ENCODE peak calls at places on chromosome 22, in seven cellular contexts. One of them, this sample, is unnamed.

GRCh38 chr22:31039393-31039792 is 41.7 kb upstream of the SMTN start:
- DNase-seq in KBM-7: no peak
- DNase-seq in adipocyte: peak
- DNase-seq in stimulated activated CD8-positive, alpha-beta memory T cell treated with anti-CD3 and anti-CD28 coated beads, Interleukin-15, amount 100 ng/mL, for 1 hour: no peak
- DNase-seq in naive thymus-derived CD4-positive, alpha-beta T cell: no peak
- DNase-seq in NCI-H187: no peak
- DNase-seq in activated CD4-positive, CD25-positive, alpha-beta regulatory T cell: no peak
- DNase-seq in this sample: peak

GRCh38 chr22:31748490-31748889 is 1.4 kb downstream of the PRR14L start:
- DNase-seq in activated CD4-positive, CD25-positive, alpha-beta regulatory T cell: no peak
- DNase-seq in naive thymus-derived CD4-positive, alpha-beta T cell: no peak
- DNase-seq in adipocyte: peak
- DNase-seq in NCI-H187: no peak
- DNase-seq in stimulated activated CD8-positive, alpha-beta memory T cell treated with anti-CD3 and anti-CD28 coated beads, Interleukin-15, amount 100 ng/mL, for 1 hour: no peak
- DNase-seq in KBM-7: no peak
- DNase-seq in this sample: no peak

GRCh38 chr22:45776313-45776585 is 104.6 kb downstream of the ATXN10 start:
- DNase-seq in KBM-7: no peak
- DNase-seq in activated CD4-positive, CD25-positive, alpha-beta regulatory T cell: no peak
- DNase-seq in adipocyte: no peak
- DNase-seq in naive thymus-derived CD4-positive, alpha-beta T cell: no peak
- DNase-seq in stimulated activated CD8-positive, alpha-beta memory T cell treated with anti-CD3 and anti-CD28 coated beads, Interleukin-15, amount 100 ng/mL, for 1 hour: no peak
- DNase-seq in NCI-H187: no peak
- DNase-seq in this sample: no peak

GRCh38 chr22:23166038-23166831 is 14.1 kb upstream of the BCR start:
- DNase-seq in stimulated activated CD8-positive, alpha-beta memory T cell treated with anti-CD3 and anti-CD28 coated beads, Interleukin-15, amount 100 ng/mL, for 1 hour: no peak
- DNase-seq in NCI-H187: no peak
- DNase-seq in naive thymus-derived CD4-positive, alpha-beta T cell: no peak
- DNase-seq in activated CD4-positive, CD25-positive, alpha-beta regulatory T cell: no peak
- DNase-seq in adipocyte: no peak
- DNase-seq in KBM-7: no peak
- DNase-seq in this sample: no peak

GRCh38 chr22:28822930-28823481 is 22.6 kb upstream of the XBP1 start:
- DNase-seq in activated CD4-positive, CD25-positive, alpha-beta regulatory T cell: no peak
- DNase-seq in KBM-7: peak
- DNase-seq in NCI-H187: peak
- DNase-seq in adipocyte: no peak
- DNase-seq in naive thymus-derived CD4-positive, alpha-beta T cell: no peak
- DNase-seq in stimulated activated CD8-positive, alpha-beta memory T cell treated with anti-CD3 and anti-CD28 coated beads, Interleukin-15, amount 100 ng/mL, for 1 hour: no peak
- DNase-seq in this sample: no peak

GRCh38 chr22:10781571-10782403 is 4746.2 kb upstream of the OR11H1 start:
- DNase-seq in naive thymus-derived CD4-positive, alpha-beta T cell: no peak
- DNase-seq in stimulated activated CD8-positive, alpha-beta memory T cell treated with anti-CD3 and anti-CD28 coated beads, Interleukin-15, amount 100 ng/mL, for 1 hour: no peak
- DNase-seq in activated CD4-positive, CD25-positive, alpha-beta regulatory T cell: no peak
- DNase-seq in KBM-7: no peak
- DNase-seq in adipocyte: no peak
- DNase-seq in NCI-H187: no peak
- DNase-seq in this sample: peak

GRCh38 chr22:50255099-50255498 is 4.0 kb upstream of the HDAC10 start:
- DNase-seq in naive thymus-derived CD4-positive, alpha-beta T cell: no peak
- DNase-seq in adipocyte: no peak
- DNase-seq in KBM-7: no peak
- DNase-seq in NCI-H187: no peak
- DNase-seq in stimulated activated CD8-positive, alpha-beta memory T cell treated with anti-CD3 and anti-CD28 coated beads, Interleukin-15, amount 100 ng/mL, for 1 hour: no peak
- DNase-seq in activated CD4-positive, CD25-positive, alpha-beta regulatory T cell: no peak
- DNase-seq in this sample: no peak

GRCh38 chr22:36860821-36861659 is at the start of gene NCF4:
- DNase-seq in KBM-7: peak
- DNase-seq in stimulated activated CD8-positive, alpha-beta memory T cell treated with anti-CD3 and anti-CD28 coated beads, Interleukin-15, amount 100 ng/mL, for 1 hour: no peak
- DNase-seq in activated CD4-positive, CD25-positive, alpha-beta regulatory T cell: peak
- DNase-seq in NCI-H187: no peak
- DNase-seq in adipocyte: no peak
- DNase-seq in naive thymus-derived CD4-positive, alpha-beta T cell: peak
- DNase-seq in this sample: no peak

GRCh38 chr22:46104881-46105493 is 45.3 kb upstream of the PPARA start:
- DNase-seq in activated CD4-positive, CD25-positive, alpha-beta regulatory T cell: no peak
- DNase-seq in stimulated activated CD8-positive, alpha-beta memory T cell treated with anti-CD3 and anti-CD28 coated beads, Interleukin-15, amount 100 ng/mL, for 1 hour: no peak
- DNase-seq in NCI-H187: no peak
- DNase-seq in KBM-7: no peak
- DNase-seq in adipocyte: no peak
- DNase-seq in naive thymus-derived CD4-positive, alpha-beta T cell: no peak
- DNase-seq in this sample: no peak

GRCh38 chr22:39488563-39489083 is 13.5 kb upstream of the MIEF1 start:
- DNase-seq in activated CD4-positive, CD25-positive, alpha-beta regulatory T cell: no peak
- DNase-seq in NCI-H187: no peak
- DNase-seq in stimulated activated CD8-positive, alpha-beta memory T cell treated with anti-CD3 and anti-CD28 coated beads, Interleukin-15, amount 100 ng/mL, for 1 hour: no peak
- DNase-seq in KBM-7: no peak
- DNase-seq in naive thymus-derived CD4-positive, alpha-beta T cell: no peak
- DNase-seq in adipocyte: no peak
- DNase-seq in this sample: no peak

GRCh38 chr22:49550766-49551362 is 276.8 kb downstream of the BRD1 start:
- DNase-seq in stimulated activated CD8-positive, alpha-beta memory T cell treated with anti-CD3 and anti-CD28 coated beads, Interleukin-15, amount 100 ng/mL, for 1 hour: no peak
- DNase-seq in activated CD4-positive, CD25-positive, alpha-beta regulatory T cell: no peak
- DNase-seq in naive thymus-derived CD4-positive, alpha-beta T cell: no peak
- DNase-seq in adipocyte: no peak
- DNase-seq in KBM-7: no peak
- DNase-seq in NCI-H187: no peak
- DNase-seq in this sample: no peak

GRCh38 chr22:22933100-22933806 is 45.6 kb downstream of the IGLL5 start:
- DNase-seq in NCI-H187: no peak
- DNase-seq in stimulated activated CD8-positive, alpha-beta memory T cell treated with anti-CD3 and anti-CD28 coated beads, Interleukin-15, amount 100 ng/mL, for 1 hour: no peak
- DNase-seq in adipocyte: no peak
- DNase-seq in activated CD4-positive, CD25-positive, alpha-beta regulatory T cell: no peak
- DNase-seq in naive thymus-derived CD4-positive, alpha-beta T cell: no peak
- DNase-seq in KBM-7: no peak
- DNase-seq in this sample: no peak

GRCh38 chr22:49811014-49811791 is 16.5 kb downstream of the BRD1 start:
- DNase-seq in KBM-7: peak
- DNase-seq in stimulated activated CD8-positive, alpha-beta memory T cell treated with anti-CD3 and anti-CD28 coated beads, Interleukin-15, amount 100 ng/mL, for 1 hour: no peak
- DNase-seq in NCI-H187: no peak
- DNase-seq in activated CD4-positive, CD25-positive, alpha-beta regulatory T cell: no peak
- DNase-seq in naive thymus-derived CD4-positive, alpha-beta T cell: no peak
- DNase-seq in adipocyte: no peak
- DNase-seq in this sample: no peak

GRCh38 chr22:40415531-40416266 is 45.3 kb downstream of the SGSM3 start:
- DNase-seq in naive thymus-derived CD4-positive, alpha-beta T cell: no peak
- DNase-seq in stimulated activated CD8-positive, alpha-beta memory T cell treated with anti-CD3 and anti-CD28 coated beads, Interleukin-15, amount 100 ng/mL, for 1 hour: no peak
- DNase-seq in adipocyte: no peak
- DNase-seq in NCI-H187: no peak
- DNase-seq in KBM-7: peak
- DNase-seq in activated CD4-positive, CD25-positive, alpha-beta regulatory T cell: no peak
- DNase-seq in this sample: no peak

GRCh38 chr22:24553597-24554315 is 1.2 kb downstream of the GUCD1 start:
- DNase-seq in adipocyte: peak
- DNase-seq in stimulated activated CD8-positive, alpha-beta memory T cell treated with anti-CD3 and anti-CD28 coated beads, Interleukin-15, amount 100 ng/mL, for 1 hour: no peak
- DNase-seq in activated CD4-positive, CD25-positive, alpha-beta regulatory T cell: no peak
- DNase-seq in KBM-7: no peak
- DNase-seq in naive thymus-derived CD4-positive, alpha-beta T cell: no peak
- DNase-seq in NCI-H187: no peak
- DNase-seq in this sample: peak

GRCh38 chr22:49764151-49764581 is 63.5 kb downstream of the BRD1 start:
- DNase-seq in NCI-H187: no peak
- DNase-seq in adipocyte: no peak
- DNase-seq in KBM-7: no peak
- DNase-seq in naive thymus-derived CD4-positive, alpha-beta T cell: peak
- DNase-seq in activated CD4-positive, CD25-positive, alpha-beta regulatory T cell: no peak
- DNase-seq in stimulated activated CD8-positive, alpha-beta memory T cell treated with anti-CD3 and anti-CD28 coated beads, Interleukin-15, amount 100 ng/mL, for 1 hour: no peak
- DNase-seq in this sample: peak

GRCh38 chr22:28030442-28030841 is 111.4 kb upstream of the PITPNB start:
- DNase-seq in activated CD4-positive, CD25-positive, alpha-beta regulatory T cell: no peak
- DNase-seq in stimulated activated CD8-positive, alpha-beta memory T cell treated with anti-CD3 and anti-CD28 coated beads, Interleukin-15, amount 100 ng/mL, for 1 hour: no peak
- DNase-seq in naive thymus-derived CD4-positive, alpha-beta T cell: no peak
- DNase-seq in KBM-7: no peak
- DNase-seq in NCI-H187: no peak
- DNase-seq in adipocyte: no peak
- DNase-seq in this sample: no peak

GRCh38 chr22:48261706-48262105 is 1499.3 kb downstream of the TBC1D22A start:
- DNase-seq in naive thymus-derived CD4-positive, alpha-beta T cell: no peak
- DNase-seq in stimulated activated CD8-positive, alpha-beta memory T cell treated with anti-CD3 and anti-CD28 coated beads, Interleukin-15, amount 100 ng/mL, for 1 hour: no peak
- DNase-seq in NCI-H187: no peak
- DNase-seq in activated CD4-positive, CD25-positive, alpha-beta regulatory T cell: no peak
- DNase-seq in KBM-7: no peak
- DNase-seq in adipocyte: no peak
- DNase-seq in this sample: no peak

GRCh38 chr22:32123657-32124056 is 35.4 kb downstream of the C22orf42 start:
- DNase-seq in stimulated activated CD8-positive, alpha-beta memory T cell treated with anti-CD3 and anti-CD28 coated beads, Interleukin-15, amount 100 ng/mL, for 1 hour: no peak
- DNase-seq in NCI-H187: no peak
- DNase-seq in KBM-7: no peak
- DNase-seq in activated CD4-positive, CD25-positive, alpha-beta regulatory T cell: no peak
- DNase-seq in adipocyte: no peak
- DNase-seq in naive thymus-derived CD4-positive, alpha-beta T cell: no peak
- DNase-seq in this sample: no peak

GRCh38 chr22:49296561-49296960 is 531.1 kb downstream of the BRD1 start:
- DNase-seq in stimulated activated CD8-positive, alpha-beta memory T cell treated with anti-CD3 and anti-CD28 coated beads, Interleukin-15, amount 100 ng/mL, for 1 hour: no peak
- DNase-seq in naive thymus-derived CD4-positive, alpha-beta T cell: no peak
- DNase-seq in NCI-H187: no peak
- DNase-seq in KBM-7: no peak
- DNase-seq in activated CD4-positive, CD25-positive, alpha-beta regulatory T cell: no peak
- DNase-seq in adipocyte: no peak
- DNase-seq in this sample: no peak

GRCh38 chr22:49553518-49554295 is 274.0 kb downstream of the BRD1 start:
- DNase-seq in NCI-H187: no peak
- DNase-seq in KBM-7: no peak
- DNase-seq in activated CD4-positive, CD25-positive, alpha-beta regulatory T cell: no peak
- DNase-seq in naive thymus-derived CD4-positive, alpha-beta T cell: no peak
- DNase-seq in stimulated activated CD8-positive, alpha-beta memory T cell treated with anti-CD3 and anti-CD28 coated beads, Interleukin-15, amount 100 ng/mL, for 1 hour: no peak
- DNase-seq in adipocyte: no peak
- DNase-seq in this sample: no peak

GRCh38 chr22:22906907-22907550 is 19.4 kb downstream of the IGLL5 start:
- DNase-seq in KBM-7: no peak
- DNase-seq in adipocyte: no peak
- DNase-seq in NCI-H187: no peak
- DNase-seq in activated CD4-positive, CD25-positive, alpha-beta regulatory T cell: no peak
- DNase-seq in stimulated activated CD8-positive, alpha-beta memory T cell treated with anti-CD3 and anti-CD28 coated beads, Interleukin-15, amount 100 ng/mL, for 1 hour: no peak
- DNase-seq in naive thymus-derived CD4-positive, alpha-beta T cell: no peak
- DNase-seq in this sample: no peak

GRCh38 chr22:23257889-23258825 is 77.8 kb downstream of the BCR start:
- DNase-seq in activated CD4-positive, CD25-positive, alpha-beta regulatory T cell: no peak
- DNase-seq in KBM-7: no peak
- DNase-seq in naive thymus-derived CD4-positive, alpha-beta T cell: no peak
- DNase-seq in stimulated activated CD8-positive, alpha-beta memory T cell treated with anti-CD3 and anti-CD28 coated beads, Interleukin-15, amount 100 ng/mL, for 1 hour: no peak
- DNase-seq in NCI-H187: no peak
- DNase-seq in adipocyte: no peak
- DNase-seq in this sample: no peak

GRCh38 chr22:45475876-45476514 is 26.7 kb upstream of the FBLN1 start:
- DNase-seq in activated CD4-positive, CD25-positive, alpha-beta regulatory T cell: no peak
- DNase-seq in NCI-H187: no peak
- DNase-seq in KBM-7: no peak
- DNase-seq in naive thymus-derived CD4-positive, alpha-beta T cell: no peak
- DNase-seq in stimulated activated CD8-positive, alpha-beta memory T cell treated with anti-CD3 and anti-CD28 coated beads, Interleukin-15, amount 100 ng/mL, for 1 hour: no peak
- DNase-seq in adipocyte: no peak
- DNase-seq in this sample: no peak

GRCh38 chr22:44782286-44782830 is 30.0 kb downstream of the ARHGAP8 start:
- DNase-seq in KBM-7: no peak
- DNase-seq in activated CD4-positive, CD25-positive, alpha-beta regulatory T cell: no peak
- DNase-seq in NCI-H187: no peak
- DNase-seq in adipocyte: no peak
- DNase-seq in naive thymus-derived CD4-positive, alpha-beta T cell: no peak
- DNase-seq in stimulated activated CD8-positive, alpha-beta memory T cell treated with anti-CD3 and anti-CD28 coated beads, Interleukin-15, amount 100 ng/mL, for 1 hour: no peak
- DNase-seq in this sample: no peak

GRCh38 chr22:41557401-41558240 is 3.2 kb upstream of the CSDC2 start:
- DNase-seq in KBM-7: no peak
- DNase-seq in naive thymus-derived CD4-positive, alpha-beta T cell: no peak
- DNase-seq in stimulated activated CD8-positive, alpha-beta memory T cell treated with anti-CD3 and anti-CD28 coated beads, Interleukin-15, amount 100 ng/mL, for 1 hour: no peak
- DNase-seq in adipocyte: peak
- DNase-seq in activated CD4-positive, CD25-positive, alpha-beta regulatory T cell: no peak
- DNase-seq in NCI-H187: no peak
- DNase-seq in this sample: peak

GRCh38 chr22:29782061-29782845 is 15.1 kb downstream of the UQCR10 start:
- DNase-seq in adipocyte: no peak
- DNase-seq in activated CD4-positive, CD25-positive, alpha-beta regulatory T cell: no peak
- DNase-seq in naive thymus-derived CD4-positive, alpha-beta T cell: no peak
- DNase-seq in stimulated activated CD8-positive, alpha-beta memory T cell treated with anti-CD3 and anti-CD28 coated beads, Interleukin-15, amount 100 ng/mL, for 1 hour: no peak
- DNase-seq in KBM-7: no peak
- DNase-seq in NCI-H187: no peak
- DNase-seq in this sample: peak

GRCh38 chr22:38228326-38228872 is 26.6 kb downstream of the MAFF start:
- DNase-seq in adipocyte: peak
- DNase-seq in NCI-H187: no peak
- DNase-seq in stimulated activated CD8-positive, alpha-beta memory T cell treated with anti-CD3 and anti-CD28 coated beads, Interleukin-15, amount 100 ng/mL, for 1 hour: no peak
- DNase-seq in naive thymus-derived CD4-positive, alpha-beta T cell: no peak
- DNase-seq in activated CD4-positive, CD25-positive, alpha-beta regulatory T cell: no peak
- DNase-seq in KBM-7: no peak
- DNase-seq in this sample: no peak

GRCh38 chr22:24937114-24937513 is 9.4 kb downstream of the LHFPL7 start:
- DNase-seq in adipocyte: peak
- DNase-seq in naive thymus-derived CD4-positive, alpha-beta T cell: no peak
- DNase-seq in NCI-H187: no peak
- DNase-seq in activated CD4-positive, CD25-positive, alpha-beta regulatory T cell: no peak
- DNase-seq in KBM-7: peak
- DNase-seq in stimulated activated CD8-positive, alpha-beta memory T cell treated with anti-CD3 and anti-CD28 coated beads, Interleukin-15, amount 100 ng/mL, for 1 hour: no peak
- DNase-seq in this sample: peak

GRCh38 chr22:45518580-45518991 is 15.9 kb downstream of the FBLN1 start:
- DNase-seq in naive thymus-derived CD4-positive, alpha-beta T cell: no peak
- DNase-seq in NCI-H187: no peak
- DNase-seq in stimulated activated CD8-positive, alpha-beta memory T cell treated with anti-CD3 and anti-CD28 coated beads, Interleukin-15, amount 100 ng/mL, for 1 hour: no peak
- DNase-seq in activated CD4-positive, CD25-positive, alpha-beta regulatory T cell: no peak
- DNase-seq in KBM-7: no peak
- DNase-seq in adipocyte: no peak
- DNase-seq in this sample: peak

GRCh38 chr22:50085211-50085999 is at the start of gene MLC1:
- DNase-seq in KBM-7: peak
- DNase-seq in stimulated activated CD8-positive, alpha-beta memory T cell treated with anti-CD3 and anti-CD28 coated beads, Interleukin-15, amount 100 ng/mL, for 1 hour: no peak
- DNase-seq in adipocyte: peak
- DNase-seq in NCI-H187: no peak
- DNase-seq in activated CD4-positive, CD25-positive, alpha-beta regulatory T cell: no peak
- DNase-seq in naive thymus-derived CD4-positive, alpha-beta T cell: no peak
- DNase-seq in this sample: no peak

GRCh38 chr22:41922336-41922735 is 4.3 kb downstream of the TNFRSF13C start:
- DNase-seq in naive thymus-derived CD4-positive, alpha-beta T cell: no peak
- DNase-seq in adipocyte: no peak
- DNase-seq in NCI-H187: no peak
- DNase-seq in activated CD4-positive, CD25-positive, alpha-beta regulatory T cell: no peak
- DNase-seq in KBM-7: no peak
- DNase-seq in stimulated activated CD8-positive, alpha-beta memory T cell treated with anti-CD3 and anti-CD28 coated beads, Interleukin-15, amount 100 ng/mL, for 1 hour: no peak
- DNase-seq in this sample: no peak

GRCh38 chr22:45891021-45891421 is 85.9 kb downstream of the WNT7B start:
- DNase-seq in stimulated activated CD8-positive, alpha-beta memory T cell treated with anti-CD3 and anti-CD28 coated beads, Interleukin-15, amount 100 ng/mL, for 1 hour: no peak
- DNase-seq in NCI-H187: no peak
- DNase-seq in naive thymus-derived CD4-positive, alpha-beta T cell: no peak
- DNase-seq in activated CD4-positive, CD25-positive, alpha-beta regulatory T cell: no peak
- DNase-seq in KBM-7: no peak
- DNase-seq in adipocyte: no peak
- DNase-seq in this sample: no peak

GRCh38 chr22:48320671-48321515 is 1506.8 kb downstream of the BRD1 start:
- DNase-seq in NCI-H187: no peak
- DNase-seq in stimulated activated CD8-positive, alpha-beta memory T cell treated with anti-CD3 and anti-CD28 coated beads, Interleukin-15, amount 100 ng/mL, for 1 hour: no peak
- DNase-seq in adipocyte: no peak
- DNase-seq in naive thymus-derived CD4-positive, alpha-beta T cell: no peak
- DNase-seq in activated CD4-positive, CD25-positive, alpha-beta regulatory T cell: no peak
- DNase-seq in KBM-7: no peak
- DNase-seq in this sample: no peak

GRCh38 chr22:39179401-39179827 is 26.9 kb upstream of the CBX7 start:
- DNase-seq in activated CD4-positive, CD25-positive, alpha-beta regulatory T cell: no peak
- DNase-seq in NCI-H187: no peak
- DNase-seq in naive thymus-derived CD4-positive, alpha-beta T cell: no peak
- DNase-seq in stimulated activated CD8-positive, alpha-beta memory T cell treated with anti-CD3 and anti-CD28 coated beads, Interleukin-15, amount 100 ng/mL, for 1 hour: no peak
- DNase-seq in KBM-7: no peak
- DNase-seq in adipocyte: no peak
- DNase-seq in this sample: no peak

GRCh38 chr22:39997939-39998726 is 3.4 kb downstream of the FAM83F start:
- DNase-seq in KBM-7: no peak
- DNase-seq in activated CD4-positive, CD25-positive, alpha-beta regulatory T cell: no peak
- DNase-seq in naive thymus-derived CD4-positive, alpha-beta T cell: no peak
- DNase-seq in NCI-H187: no peak
- DNase-seq in stimulated activated CD8-positive, alpha-beta memory T cell treated with anti-CD3 and anti-CD28 coated beads, Interleukin-15, amount 100 ng/mL, for 1 hour: no peak
- DNase-seq in adipocyte: peak
- DNase-seq in this sample: no peak

GRCh38 chr22:35850831-35851230 is 133.2 kb downstream of the APOL5 start:
- DNase-seq in stimulated activated CD8-positive, alpha-beta memory T cell treated with anti-CD3 and anti-CD28 coated beads, Interleukin-15, amount 100 ng/mL, for 1 hour: no peak
- DNase-seq in NCI-H187: no peak
- DNase-seq in naive thymus-derived CD4-positive, alpha-beta T cell: no peak
- DNase-seq in activated CD4-positive, CD25-positive, alpha-beta regulatory T cell: no peak
- DNase-seq in adipocyte: no peak
- DNase-seq in KBM-7: no peak
- DNase-seq in this sample: no peak

GRCh38 chr22:38271927-38272372 is 860 bp downstream of the TMEM184B start:
- DNase-seq in NCI-H187: no peak
- DNase-seq in activated CD4-positive, CD25-positive, alpha-beta regulatory T cell: no peak
- DNase-seq in adipocyte: peak
- DNase-seq in stimulated activated CD8-positive, alpha-beta memory T cell treated with anti-CD3 and anti-CD28 coated beads, Interleukin-15, amount 100 ng/mL, for 1 hour: no peak
- DNase-seq in naive thymus-derived CD4-positive, alpha-beta T cell: peak
- DNase-seq in KBM-7: no peak
- DNase-seq in this sample: no peak

This sample was measured in GM03348.